ENCODE peak calls at places on chromosomes 2 and 18, in four cellular contexts. C, J, G and U are unnamed samples.

GRCh38 chr2:142668420-142668819 is 209.0 kb upstream of the KYNU start:
- DNase-seq in J (no peak), C (no peak), G (no peak), U (no peak)

GRCh38 chr2:176187306-176188217 is 906 bp upstream of the HOXD1 start:
- DNase-seq in G (no peak), C (peak), J (no peak), U (peak)

GRCh38 chr2:216636570-216637450 is 3.6 kb downstream of the IGFBP2 start:
- DNase-seq in G (peak), C (peak), J (peak), U (peak)

GRCh38 chr2:28736034-28736433 is 15.6 kb upstream of the PPP1CB start:
- DNase-seq in J (no peak), C (peak), G (no peak), U (no peak)

GRCh38 chr2:134852518-134852917 is 14.1 kb downstream of the ACMSD start:
- DNase-seq in G (no peak), C (no peak), J (no peak), U (peak)

GRCh38 chr2:146457221-146457620 is 1387.6 kb upstream of the ACVR2A start:
- DNase-seq in G (no peak), J (no peak), C (no peak), U (no peak)

GRCh38 chr2:105175231-105175630 is 66.3 kb upstream of the GPR45 start:
- DNase-seq in C (no peak), J (no peak), G (no peak), U (no peak)

GRCh38 chr2:86628091-86628522 is 4.4 kb upstream of the RNF103 start:
- DNase-seq in G (no peak), J (no peak), C (no peak), U (no peak)

GRCh38 chr2:98777076-98777475 is 46.1 kb upstream of the MGAT4A start:
- DNase-seq in C (no peak), J (no peak), G (no peak), U (no peak)

GRCh38 chr2:98372121-98372520 is 25.9 kb downstream of the CNGA3 start:
- DNase-seq in C (no peak), J (no peak), G (no peak), U (no peak)

GRCh38 chr18:55478301-55478660 is 109.7 kb downstream of the TCF4 start:
- DNase-seq in G (no peak), J (no peak), C (no peak), U (no peak)

GRCh38 chr2:100767224-100767653 is 52.7 kb upstream of the NPAS2 start:
- DNase-seq in J (no peak), G (no peak), C (no peak), U (no peak)

GRCh38 chr2:23912054-23912453 is 14.9 kb downstream of the ATAD2B start:
- DNase-seq in J (no peak), C (no peak), G (peak), U (no peak)

GRCh38 chr2:13522917-13523821 is 806.4 kb downstream of the TRIB2 start:
- DNase-seq in G (no peak), J (no peak), C (no peak), U (no peak)

GRCh38 chr18:48833701-48834394 is 116.9 kb downstream of the SMAD7 start:
- DNase-seq in C (no peak), J (no peak), G (no peak), U (peak)

GRCh38 chr2:24040511-24040910 is 6.7 kb downstream of the WDCP start:
- DNase-seq in G (no peak), C (no peak), J (no peak), U (no peak)

GRCh38 chr2:137943035-137943830 is 21.0 kb upstream of the HNMT start:
- DNase-seq in J (no peak), C (no peak), G (no peak), U (no peak)

GRCh38 chr18:14943486-14943885 is 195.5 kb downstream of the ANKRD30B start:
- DNase-seq in G (no peak), J (no peak), C (no peak), U (no peak)

GRCh38 chr2:88059979-88060906 is 4.7 kb upstream of the KRCC1 start:
- DNase-seq in C (peak), J (no peak), G (peak), U (peak)

GRCh38 chr2:59032469-59032868 is 791.3 kb upstream of the FANCL start:
- DNase-seq in G (no peak), C (no peak), J (no peak), U (no peak)

GRCh38 chr2:199216253-199216652 is 241.5 kb downstream of the SATB2 start:
- DNase-seq in C (no peak), J (no peak), G (no peak), U (no peak)

GRCh38 chr18:76275913-76276312 is 219.1 kb downstream of the ZNF516 start:
- DNase-seq in C (no peak), J (no peak), G (no peak), U (no peak)

GRCh38 chr2:186884585-186884984 is 35.6 kb upstream of the ZSWIM2 start:
- DNase-seq in C (peak), G (peak), J (no peak), U (no peak)

GRCh38 chr18:56873441-56874140 is 222.4 kb downstream of the WDR7 start:
- DNase-seq in C (no peak), G (peak), J (no peak), U (peak)

GRCh38 chr2:27798948-27799645 is 27.6 kb downstream of the MRPL33 start:
- DNase-seq in G (peak), J (peak), C (no peak), U (no peak)

GRCh38 chr18:57915241-57915640 is 112.1 kb upstream of the ATP8B1 start:
- DNase-seq in G (no peak), C (no peak), J (no peak), U (no peak)

GRCh38 chr2:232587527-232587926 is 37.0 kb downstream of the EIF4E2 start:
- DNase-seq in C (no peak), J (no peak), G (no peak), U (no peak)

GRCh38 chr18:45386256-45386655 is 229.0 kb upstream of the SLC14A2 start:
- DNase-seq in J (peak), G (peak), C (peak), U (peak)

GRCh38 chr2:200735061-200735460 is 76.6 kb upstream of the BZW1 start:
- DNase-seq in G (no peak), C (no peak), J (no peak), U (no peak)

GRCh38 chr2:145380436-145381017 is 860.6 kb upstream of the ZEB2 start:
- DNase-seq in G (no peak), C (no peak), J (no peak), U (no peak)

GRCh38 chr18:54284967-54285785 is 15.9 kb downstream of the POLI start:
- DNase-seq in J (no peak), C (no peak), G (peak), U (no peak)

GRCh38 chr2:112867701-112868631 is 31.4 kb upstream of the IL1B start:
- DNase-seq in C (no peak), J (no peak), G (no peak), U (no peak)

GRCh38 chr2:228728961-228729360 is 542.1 kb downstream of the PID1 start:
- DNase-seq in C (no peak), J (no peak), G (no peak), U (no peak)

GRCh38 chr2:136135924-136136906 is 18.3 kb upstream of the CXCR4 start:
- DNase-seq in G (no peak), C (no peak), J (no peak), U (no peak)

GRCh38 chr2:64982311-64982857 is 6.8 kb upstream of the SLC1A4 start:
- DNase-seq in C (no peak), J (no peak), G (no peak), U (no peak)
- TF ChIP-seq TEAD4 in C (no peak), J (no peak), G (no peak), U (no peak)

GRCh38 chr18:9846162-9846915 is 39.4 kb upstream of the TXNDC2 start:
- DNase-seq in G (no peak), J (no peak), C (no peak), U (no peak)
- TF ChIP-seq TEAD4 in G (no peak), J (no peak), C (no peak), U (no peak)

GRCh38 chr2:74399785-74400184 is 19.7 kb upstream of the DCTN1 start:
- DNase-seq in C (peak), J (no peak), G (peak), U (no peak)
- TF ChIP-seq TEAD4 in C (no peak), J (no peak), G (no peak), U (no peak)

GRCh38 chr2:133502678-133503077 is 65.6 kb downstream of the NCKAP5 start:
- DNase-seq in C (no peak), G (no peak), J (no peak), U (no peak)

GRCh38 chr2:133503927-133504326 is 64.3 kb downstream of the NCKAP5 start:
- DNase-seq in J (no peak), C (peak), G (no peak), U (no peak)

GRCh38 chr2:133506962-133507361 is 61.3 kb downstream of the NCKAP5 start:
- DNase-seq in J (no peak), C (no peak), G (no peak), U (no peak)

GRCh38 chr2:133503323-133503722 is 64.9 kb downstream of the NCKAP5 start:
- DNase-seq in C (no peak), J (no peak), G (no peak), U (no peak)

GRCh38 chr2:133504566-133505505 is 63.4 kb downstream of the NCKAP5 start:
- DNase-seq in C (no peak), J (no peak), G (no peak), U (no peak)
- TF ChIP-seq TEAD4 in C (no peak), J (no peak), G (no peak), U (no peak)

DNA sequence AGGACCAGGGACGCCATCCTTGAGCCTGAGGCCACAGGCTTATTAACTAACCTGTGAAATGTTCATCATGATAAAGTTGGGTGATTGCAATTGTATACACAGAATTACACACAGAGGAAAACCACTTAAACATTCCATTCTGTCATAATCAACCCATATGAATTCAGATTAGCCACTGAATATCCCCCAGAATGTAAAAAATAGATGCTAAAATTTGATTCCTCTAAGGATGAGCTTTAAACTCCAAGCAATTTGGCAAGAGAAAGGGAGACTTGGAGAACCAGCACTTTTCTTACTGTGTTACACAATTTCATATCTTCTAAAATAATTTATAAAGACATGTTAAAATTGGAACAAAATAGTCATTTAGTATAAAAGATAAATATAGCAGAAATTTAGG is 146.2 kb upstream of the LMAN1 start:
- DNase-seq in C (no peak), G (no peak), J (no peak), U (no peak)
- TF ChIP-seq TEAD4 in C (no peak), G (no peak), J (no peak), U (no peak)

GRCh38 chr2:102114290-102114721 is 28.2 kb upstream of the IL1R1 start:
- DNase-seq in J (no peak), G (no peak), C (no peak), U (no peak)
- TF ChIP-seq TEAD4 in J (no peak), G (no peak), C (no peak), U (no peak)